ENCODE peak calls at places on chromosomes 13 and 19, in four cellular contexts. C, W, V and J are unnamed samples.

GRCh38 chr19:22617614-22618325 is 16.4 kb upstream of the ZNF492 start:
- ATAC-seq in C (peak; percentile 78), W (no peak), V (no peak), J (peak; percentile 54)

GRCh38 chr13:34011552-34012085 is 193.7 kb downstream of the RFC3 start:
- ATAC-seq in C (no peak), W (no peak), V (peak; percentile 70), J (no peak)

GRCh38 chr19:50204811-50205675 is 1.6 kb downstream of the MYH14 start:
- ATAC-seq in C (peak; percentile 80), W (peak; percentile 43), V (peak; percentile 77), J (no peak)

GRCh38 chr13:49062297-49062896 is 86.7 kb downstream of the FNDC3A start:
- ATAC-seq in C (no peak), W (no peak), V (no peak), J (no peak)

GRCh38 chr19:16135410-16136127 is 7.9 kb upstream of the HSH2D start:
- ATAC-seq in C (no peak), W (no peak), V (peak; percentile 55), J (no peak)

GRCh38 chr19:15737722-15738121 is at the start of gene OR10H3:
- ATAC-seq in C (no peak), W (no peak), V (no peak), J (no peak)

GRCh38 chr19:48878219-48879024 is 6.2 kb downstream of the PPP1R15A start:
- ATAC-seq in C (no peak), W (no peak), V (no peak), J (peak; percentile 17)

GRCh38 chr13:21328836-21329477 is 130.1 kb downstream of the ZDHHC20 start:
- ATAC-seq in C (no peak), W (no peak), V (no peak), J (no peak)

GRCh38 chr13:86840250-86841191 is 830.6 kb upstream of the SLITRK5 start:
- ATAC-seq in C (peak; percentile 43), W (no peak), V (no peak), J (peak; percentile 46)

GRCh38 chr13:75452564-75452963 is 29.4 kb downstream of the TBC1D4 start:
- ATAC-seq in C (peak; percentile 60), W (no peak), V (no peak), J (no peak)

GRCh38 chr19:38850976-38851621 is 1.3 kb upstream of the HNRNPL start:
- ATAC-seq in C (no peak), W (peak; percentile 2), V (no peak), J (no peak)

GRCh38 chr19:55487884-55488687 is at the start of gene SSC5D:
- ATAC-seq in C (peak; percentile 20), W (no peak), V (no peak), J (no peak)

GRCh38 chr19:7312816-7313215 is 18.6 kb upstream of the INSR start:
- ATAC-seq in C (no peak), W (no peak), V (no peak), J (no peak)

GRCh38 chr13:49457221-49457620 is 13.1 kb downstream of the SETDB2 start:
- ATAC-seq in C (no peak), W (no peak), V (no peak), J (no peak)

GRCh38 chr13:41650706-41651105 is 193.4 kb downstream of the RGCC start:
- ATAC-seq in C (no peak), W (no peak), V (no peak), J (no peak)

GRCh38 chr19:12967907-12968306 is 1.5 kb upstream of the DAND5 start:
- ATAC-seq in C (no peak), W (no peak), V (no peak), J (no peak)

GRCh38 chr19:55678121-55678671 is 3.2 kb downstream of the EPN1 start:
- ATAC-seq in C (peak; percentile 57), W (no peak), V (no peak), J (no peak)

GRCh38 chr13:96994030-96994848 is at the start of gene OXGR1:
- ATAC-seq in C (peak; percentile 56), W (peak; percentile 70), V (no peak), J (peak; percentile 51)

GRCh38 chr13:75875450-75875849 is 239.3 kb downstream of the LMO7 start:
- ATAC-seq in C (no peak), W (no peak), V (no peak), J (no peak)

GRCh38 chr19:57406516-57407123 is 4.3 kb upstream of the ZNF17 start:
- ATAC-seq in C (peak; percentile 59), W (peak; percentile 80), V (peak; percentile 61), J (no peak)

GRCh38 chr19:32702010-32702409 is 10.4 kb downstream of the NUDT19 start:
- ATAC-seq in C (no peak), W (peak; percentile 55), V (no peak), J (no peak)

GRCh38 chr19:11013771-11014170 is 52.9 kb downstream of the SMARCA4 start:
- ATAC-seq in C (no peak), W (no peak), V (no peak), J (no peak)

GRCh38 chr13:43981091-43981490 is 101.4 kb downstream of the LACC1 start:
- ATAC-seq in C (no peak), W (no peak), V (no peak), J (no peak)

GRCh38 chr19:29745253-29745652 is 30.2 kb upstream of the C19orf12 start:
- ATAC-seq in C (no peak), W (peak; percentile 82), V (peak; percentile 88), J (no peak)

GRCh38 chr13:102233566-102234208 is 168.2 kb downstream of the FGF14 start:
- ATAC-seq in C (no peak), W (no peak), V (no peak), J (no peak)

GRCh38 chr19:17296278-17296677 is 6.9 kb downstream of the ABHD8 start:
- ATAC-seq in C (no peak), W (no peak), V (no peak), J (no peak)

GRCh38 chr13:41552031-41552430 is 94.7 kb downstream of the RGCC start:
- ATAC-seq in C (no peak), W (no peak), V (no peak), J (no peak)

GRCh38 chr19:48341006-48341405 is 15.7 kb downstream of the EMP3 start:
- ATAC-seq in C (no peak), W (no peak), V (peak; percentile 33), J (no peak)

GRCh38 chr19:1776606-1777147 is 23.4 kb downstream of the ONECUT3 start:
- ATAC-seq in C (no peak), W (no peak), V (no peak), J (no peak)

GRCh38 chr13:40171566-40171965 is 494.9 kb downstream of the FOXO1 start:
- ATAC-seq in C (no peak), W (no peak), V (no peak), J (no peak)

GRCh38 chr19:35055715-35056179 is 14.2 kb downstream of the HPN start:
- ATAC-seq in C (no peak), W (peak; percentile 84), V (peak; percentile 99), J (no peak)

GRCh38 chr19:21608571-21608970 is 103.2 kb downstream of the ZNF429 start:
- ATAC-seq in C (no peak), W (no peak), V (no peak), J (no peak)

GRCh38 chr13:80677227-80677626 is 336.3 kb upstream of the SPRY2 start:
- ATAC-seq in C (no peak), W (no peak), V (no peak), J (no peak)

GRCh38 chr19:35860436-35860817 is 3.7 kb downstream of the KIRREL2 start:
- ATAC-seq in C (no peak), W (no peak), V (no peak), J (no peak)

GRCh38 chr13:99741979-99742378 is 229.6 kb downstream of the ZIC5 start:
- ATAC-seq in C (no peak), W (no peak), V (no peak), J (no peak)
- TF ChIP-seq POLR2AphosphoS5 in C (no peak), W (no peak), V (no peak), J (no peak)

GRCh38 chr13:113110852-113111315 is 5.3 kb downstream of the F7 start:
- ATAC-seq in C (peak; percentile 60), W (no peak), V (no peak), J (no peak)
- TF ChIP-seq POLR2AphosphoS5 in C (no peak), W (no peak), V (no peak), J (no peak)

GRCh38 chr13:27960362-27961226 is 8.5 kb downstream of the CDX2 start:
- ATAC-seq in C (peak; percentile 80), W (peak; percentile 90), V (peak; percentile 87), J (peak; percentile 36)

GRCh38 chr13:27961227-27962085 is 7.7 kb downstream of the CDX2 start:
- ATAC-seq in C (no peak), W (no peak), V (no peak), J (peak; percentile 28)

GRCh38 chr13:27959976-27960361 is 9.1 kb downstream of the CDX2 start:
- ATAC-seq in C (no peak), W (no peak), V (no peak), J (no peak)

GRCh38 chr13:27962982-27963381 is 6.1 kb downstream of the CDX2 start:
- ATAC-seq in C (no peak), W (no peak), V (no peak), J (no peak)

DNA sequence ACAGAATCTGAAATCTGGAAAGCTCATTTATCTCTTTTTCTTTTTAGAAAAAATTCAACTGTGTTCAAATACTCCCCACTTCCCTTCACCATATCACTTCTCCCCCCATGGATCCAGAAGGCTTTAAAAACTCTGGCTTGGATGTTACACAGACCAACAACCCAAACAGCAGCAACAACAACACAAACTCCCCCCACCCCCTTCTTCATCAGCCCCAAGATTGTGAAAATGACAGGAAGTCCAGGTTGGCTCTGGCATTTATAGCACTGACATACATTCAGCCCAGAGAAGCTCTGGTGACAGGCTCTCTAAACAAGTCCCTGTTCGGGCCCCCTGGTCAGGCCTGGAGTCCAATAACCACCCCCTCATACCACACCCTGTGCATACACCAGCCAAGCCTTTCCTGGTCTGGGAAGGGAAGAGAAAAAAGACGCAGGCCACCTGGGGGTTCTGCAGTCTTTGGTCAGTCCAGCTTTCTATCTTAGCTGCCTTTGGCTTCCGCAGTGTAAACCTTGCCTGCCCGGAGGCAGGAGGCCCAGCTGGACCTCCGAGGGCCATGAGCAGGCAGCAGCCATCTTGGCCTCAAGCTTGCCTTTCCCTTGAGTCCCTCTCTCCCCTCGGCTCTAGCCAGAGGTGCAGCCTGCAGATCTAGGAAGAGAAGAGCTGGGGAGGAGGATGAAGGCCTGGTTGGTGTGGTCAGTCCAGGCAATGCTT is 6.8 kb downstream of the CDX2 start:
- ATAC-seq in C (no peak), W (no peak), V (no peak), J (no peak)
- TF ChIP-seq POLR2AphosphoS5 in C (no peak), W (no peak), V (no peak), J (no peak)

GRCh38 chr19:42452590-42452989 is 9.8 kb upstream of the CXCL17 start:
- ATAC-seq in C (no peak), W (no peak), V (no peak), J (no peak)

GRCh38 chr19:42445948-42446347 is 3.2 kb upstream of the CXCL17 start:
- ATAC-seq in C (no peak), W (no peak), V (no peak), J (no peak)

GRCh38 chr19:42455621-42456081 is 12.9 kb upstream of the CXCL17 start:
- ATAC-seq in C (peak; percentile 65), W (no peak), V (peak; percentile 97), J (no peak)

GRCh38 chr19:42450314-42450934 is 7.7 kb upstream of the CXCL17 start:
- ATAC-seq in C (peak; percentile 93), W (peak; percentile 83), V (peak; percentile 92), J (peak; percentile 78)
- TF ChIP-seq POLR2AphosphoS5 in C (peak; percentile 67), W (no peak), V (no peak), J (peak; percentile 56)

GRCh38 chr19:8387688-8388611 is 2.2 kb upstream of the RAB11B start:
- ATAC-seq in C (no peak), W (no peak), V (no peak), J (no peak)
- TF ChIP-seq POLR2AphosphoS5 in C (no peak), W (no peak), V (no peak), J (no peak)

GRCh38 chr19:54156490-54156889 is 3.0 kb downstream of the LENG1 start:
- ATAC-seq in C (no peak), W (no peak), V (no peak), J (no peak)
- TF ChIP-seq POLR2AphosphoS5 in C (no peak), W (no peak), V (peak; percentile 42), J (no peak)